ENCODE peak calls at places on chromosomes 12 and 14, in six cellular contexts. T is neural progenitor cell, Q is tibial artery, S is IMR-90, V is Peyer's patch, H is colonic mucosa. K is an unnamed sample.

GRCh38 chr12:120453977-120454376 is 7.7 kb downstream of the GATC start:
- DNase-seq in T (peak; percentile 45), Q (no peak), S (peak; percentile 19), V (no peak), H (no peak), K (peak; percentile 51)

GRCh38 chr14:57834001-57834598 is 31.8 kb downstream of the SLC35F4 start:
- DNase-seq in T (no peak), Q (no peak), S (no peak), V (no peak), H (no peak), K (no peak)

GRCh38 chr14:49622022-49622607 is 1.5 kb downstream of the MGAT2 start:
- DNase-seq in T (no peak), Q (no peak), S (no peak), V (no peak), H (no peak), K (no peak)

GRCh38 chr12:117968826-117969659 is at the start of gene KSR2:
- DNase-seq in T (peak; percentile 94), Q (no peak), S (no peak), V (no peak), H (peak; percentile 78), K (peak; percentile 14)

GRCh38 chr14:91387135-91387849 is 30.3 kb downstream of the CCDC88C start:
- DNase-seq in T (no peak), Q (no peak), S (peak; percentile 40), V (no peak), H (no peak), K (peak; percentile 48)

GRCh38 chr12:42590324-42590934 is 883 bp upstream of the PRICKLE1 start:
- DNase-seq in T (peak; percentile 39), Q (peak; percentile 28), S (no peak), V (no peak), H (peak; percentile 25), K (no peak)

GRCh38 chr12:132275110-132275531 is 54.3 kb downstream of the GALNT9 start:
- DNase-seq in T (peak; percentile 80), Q (no peak), S (peak; percentile 20), V (no peak), H (peak; percentile 74), K (no peak)

GRCh38 chr12:115801826-115802225 is 475.7 kb downstream of the MED13L start:
- DNase-seq in T (no peak), Q (no peak), S (no peak), V (no peak), H (no peak), K (no peak)

GRCh38 chr12:48890657-48891418 is 25.2 kb upstream of the RND1 start:
- DNase-seq in T (peak; percentile 94), Q (peak; percentile 53), S (peak; percentile 62), V (peak; percentile 61), H (peak; percentile 77), K (peak; percentile 49)

GRCh38 chr12:26768611-26769603 is 64.1 kb downstream of the ITPR2 start:
- DNase-seq in T (no peak), Q (no peak), S (no peak), V (no peak), H (no peak), K (no peak)

GRCh38 chr12:49583361-49584094 is 15.6 kb upstream of the MCRS1 start:
- DNase-seq in T (no peak), Q (no peak), S (peak; percentile 44), V (no peak), H (no peak), K (no peak)

GRCh38 chr14:101088714-101089113 is 185.2 kb upstream of the RTL1 start:
- DNase-seq in T (no peak), Q (no peak), S (no peak), V (peak; percentile 7), H (no peak), K (no peak)

GRCh38 chr12:124531281-124531745 is 36.1 kb downstream of the NCOR2 start:
- DNase-seq in T (peak; percentile 54), Q (no peak), S (no peak), V (no peak), H (no peak), K (no peak)

GRCh38 chr14:53929871-53930685 is 26.5 kb downstream of the BMP4 start:
- DNase-seq in T (peak; percentile 62), Q (no peak), S (no peak), V (no peak), H (peak; percentile 59), K (peak; percentile 25)

GRCh38 chr12:116712458-116713303 is 25.2 kb downstream of the SPRING1 start:
- DNase-seq in T (no peak), Q (no peak), S (no peak), V (no peak), H (no peak), K (peak; percentile 83)

GRCh38 chr12:58819945-58820344 is 100.4 kb downstream of the LRIG3 start:
- DNase-seq in T (no peak), Q (no peak), S (no peak), V (no peak), H (no peak), K (no peak)

GRCh38 chr14:55136868-55137785 is 8.1 kb downstream of the LGALS3 start:
- DNase-seq in T (no peak), Q (peak; percentile 73), S (peak; percentile 88), V (no peak), H (peak; percentile 63), K (no peak)

GRCh38 chr14:24315807-24316596 is 4.7 kb downstream of the LTB4R start:
- DNase-seq in T (no peak), Q (no peak), S (no peak), V (no peak), H (peak; percentile 73), K (no peak)
- H3K27me3 ChIP-seq in T (peaks cover 38% of the 10 kb centered on the region), Q (peaks cover 51% of the 10 kb centered on the region), S (peaks cover 37% of the 10 kb centered on the region), V (no peaks in the 10 kb centered on the region), H (no peaks in the 10 kb centered on the region), K (no peaks in the 10 kb centered on the region)

DNA sequence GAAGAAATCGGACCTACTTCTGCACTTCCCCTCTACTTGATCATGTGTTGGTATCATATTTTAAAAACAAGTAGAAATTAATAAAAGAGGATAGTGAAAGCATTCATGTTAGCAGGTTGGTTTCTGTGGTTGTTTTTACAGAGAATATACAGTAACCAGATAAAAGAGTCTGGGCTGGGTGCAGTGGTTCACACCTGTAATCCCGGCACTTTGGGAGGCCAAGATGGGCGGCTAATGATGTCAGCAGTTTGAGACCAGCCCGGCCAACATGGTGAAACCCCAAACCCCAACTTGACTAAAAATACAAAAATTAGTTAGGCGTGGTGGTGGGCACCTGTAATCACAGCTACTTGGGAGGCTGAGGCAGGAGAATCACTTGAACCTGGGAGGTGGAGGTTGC is 55.9 kb downstream of the LRP6 start:
- DNase-seq in T (no peak), Q (no peak), S (no peak), V (no peak), H (no peak), K (no peak)
- TF ChIP-seq CTCF in T (no peak), Q (no peak), S (no peak), V (no peak), H (no peak), K (no peak)

GRCh38 chr14:59197695-59198262 is 9.3 kb downstream of the DAAM1 start:
- DNase-seq in T (no peak), Q (no peak), S (no peak), V (no peak), H (no peak), K (no peak)
- H3K36me3 ChIP-seq in T (no peaks in the 10 kb centered on the region), Q (no peaks in the 10 kb centered on the region), S (no peaks in the 10 kb centered on the region), V (no peaks in the 10 kb centered on the region), H (no peaks in the 10 kb centered on the region), K (no peaks in the 10 kb centered on the region)

DNA sequence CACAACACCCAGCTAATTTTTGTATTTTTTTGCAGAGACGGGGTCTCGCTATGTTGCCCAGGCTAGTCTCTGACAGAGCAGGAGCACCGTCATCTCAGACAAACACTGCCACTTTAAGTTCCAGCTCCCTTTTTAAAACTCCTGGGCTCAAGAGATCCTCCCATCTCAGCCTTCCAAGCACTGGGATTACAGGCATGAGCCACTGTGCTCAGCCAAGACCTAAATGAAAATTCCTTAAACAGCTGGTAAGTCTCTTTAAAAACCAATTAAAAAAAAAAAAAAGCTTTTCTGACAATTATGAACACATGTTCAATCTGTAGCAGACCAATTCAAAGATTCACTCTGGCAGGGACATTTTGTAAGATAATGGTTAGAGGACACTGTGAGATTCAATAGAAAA is 77.8 kb downstream of the HECTD4 start:
- DNase-seq in T (no peak), Q (no peak), S (no peak), V (no peak), H (no peak), K (no peak)
- H3K27me3 ChIP-seq in T (no peaks in the 10 kb centered on the region), Q (no peaks in the 10 kb centered on the region), S (no peaks in the 10 kb centered on the region), V (no peaks in the 10 kb centered on the region), H (no peaks in the 10 kb centered on the region), K (no peaks in the 10 kb centered on the region)

DNA sequence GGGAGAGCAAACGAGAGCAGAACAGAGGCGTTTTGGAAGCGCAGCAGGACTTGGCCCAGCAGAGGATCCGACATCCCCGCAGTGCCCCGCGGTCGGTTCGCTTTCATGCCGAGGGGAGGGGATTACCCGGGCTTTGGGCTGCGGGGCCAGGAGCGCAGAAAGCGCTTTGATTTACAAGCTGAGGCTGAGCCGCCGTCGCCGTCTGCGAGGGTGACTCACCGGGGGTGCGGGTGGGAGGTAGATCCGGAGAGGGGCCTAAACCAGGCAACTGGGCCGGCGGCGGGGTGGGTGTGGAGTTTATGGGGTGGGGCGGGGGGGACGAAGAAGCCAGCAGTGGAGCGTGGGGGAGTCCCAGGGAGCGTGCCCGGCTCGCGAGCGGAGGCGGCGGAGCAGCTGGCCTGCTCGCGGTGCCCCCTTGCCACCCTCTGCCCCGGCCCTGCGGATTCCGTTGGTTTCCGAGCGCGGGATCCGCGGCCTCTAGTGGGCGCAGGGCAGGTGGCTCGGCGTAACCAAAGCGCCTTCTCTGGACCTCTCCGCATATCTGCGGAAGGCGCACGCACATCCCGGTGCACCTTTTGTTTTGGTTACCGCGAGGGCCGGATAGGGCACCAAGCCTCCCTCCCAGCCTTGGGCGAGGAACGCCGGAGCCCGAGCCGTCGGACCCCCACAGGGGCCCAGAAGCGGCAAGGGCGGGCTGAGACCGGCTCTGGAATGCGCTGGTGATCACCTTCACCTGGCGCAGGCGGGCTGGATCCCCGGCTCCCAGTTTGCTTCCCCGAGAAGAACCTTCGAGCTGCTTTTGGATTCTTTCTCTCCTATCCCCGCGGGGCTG is 2.6 kb downstream of the SIX4 start:
- DNase-seq in T (peak; percentile 82), Q (peak; percentile 30), S (peak; percentile 84), V (no peak), H (peak; percentile 24), K (peak; percentile 31)
- TF ChIP-seq CTCF in T (peak; percentile 52), Q (no peak), S (peak; percentile 37), V (no peak), H (no peak), K (peak; percentile 74)

GRCh38 chr12:54368016-54368708 is 3.9 kb upstream of the GPR84 start:
- DNase-seq in T (no peak), Q (no peak), S (no peak), V (no peak), H (no peak), K (no peak)
- H3K36me3 ChIP-seq in T (no peaks in the 10 kb centered on the region), Q (no peaks in the 10 kb centered on the region), S (peaks cover 1% of the 10 kb centered on the region), V (no peaks in the 10 kb centered on the region), H (no peaks in the 10 kb centered on the region), K (peaks cover 21% of the 10 kb centered on the region)

GRCh38 chr12:111137968-111138367 is 217.6 kb upstream of the MYL2 start:
- DNase-seq in T (no peak), Q (no peak), S (no peak), V (no peak), H (no peak), K (no peak)
- H3K27me3 ChIP-seq in T (no peaks in the 10 kb centered on the region), Q (peaks cover 17% of the 10 kb centered on the region), S (no peaks in the 10 kb centered on the region), V (no peaks in the 10 kb centered on the region), H (no peaks in the 10 kb centered on the region), K (no peaks in the 10 kb centered on the region)